ENCODE peak calls at places on chromosomes 1 and 21, in seven cellular contexts. S is epithelial cell of esophagus, C is GM12864, W is OCI-LY7, T is natural killer cell, B is WTC11, F is activated B cell treated with CpG ODN at 0.5 μM for 24 hours. V is an unnamed sample.

GRCh38 chr1:60949154-60949825 is 133.1 kb upstream of the NFIA start:
- DNase-seq in B (no peak), T (no peak), S (no peak), C (no peak), F (no peak), W (no peak), V (no peak)

GRCh38 chr1:3409737-3410434 is 44.6 kb upstream of the ARHGEF16 start:
- DNase-seq in F (no peak), S (peak; percentile 13), W (no peak), B (peak; percentile 51), T (no peak), C (no peak), V (no peak)

GRCh38 chr1:184351416-184351975 is 35.3 kb upstream of the C1orf21 start:
- DNase-seq in T (no peak), C (no peak), S (no peak), B (no peak), F (no peak), W (no peak), V (no peak)

GRCh38 chr1:156517746-156518145 is 17.2 kb upstream of the MEF2D start:
- DNase-seq in T (no peak), C (no peak), W (no peak), B (no peak), S (peak; percentile 69), F (no peak), V (no peak)

GRCh38 chr1:201655243-201655642 is 116.3 kb downstream of the NAV1 start:
- DNase-seq in B (peak; percentile 42), S (no peak), T (no peak), C (no peak), F (no peak), W (no peak), V (no peak)

GRCh38 chr1:153242160-153242559 is 17.3 kb upstream of the LORICRIN start:
- DNase-seq in C (no peak), S (no peak), W (no peak), B (no peak), F (no peak), T (no peak), V (no peak)

GRCh38 chr1:204842892-204843291 is 27.8 kb upstream of the NFASC start:
- DNase-seq in B (no peak), T (no peak), C (no peak), S (no peak), W (no peak), F (no peak), V (no peak)

GRCh38 chr21:39966786-39967185 is 99.5 kb downstream of the PCP4 start:
- DNase-seq in T (no peak), W (no peak), F (no peak), B (no peak), C (no peak), S (no peak), V (no peak)

GRCh38 chr1:35062518-35063196 is 16.5 kb upstream of the ZMYM1 start:
- DNase-seq in F (no peak), W (peak; percentile 4), C (no peak), B (no peak), S (no peak), T (no peak), V (no peak)

GRCh38 chr1:111453706-111454105 is 4.4 kb downstream of the ATP5PB start:
- DNase-seq in C (no peak), S (no peak), T (no peak), B (no peak), F (no peak), W (no peak), V (no peak)

GRCh38 chr21:38297193-38297592 is 40.4 kb downstream of the KCNJ15 start:
- DNase-seq in C (no peak), W (no peak), S (peak; percentile 73), F (no peak), B (no peak), T (no peak), V (no peak)

GRCh38 chr1:222794656-222795474 is 20.0 kb upstream of the DISP1 start:
- DNase-seq in T (no peak), W (no peak), S (peak; percentile 18), F (no peak), B (peak; percentile 22), C (no peak), V (no peak)

DNA sequence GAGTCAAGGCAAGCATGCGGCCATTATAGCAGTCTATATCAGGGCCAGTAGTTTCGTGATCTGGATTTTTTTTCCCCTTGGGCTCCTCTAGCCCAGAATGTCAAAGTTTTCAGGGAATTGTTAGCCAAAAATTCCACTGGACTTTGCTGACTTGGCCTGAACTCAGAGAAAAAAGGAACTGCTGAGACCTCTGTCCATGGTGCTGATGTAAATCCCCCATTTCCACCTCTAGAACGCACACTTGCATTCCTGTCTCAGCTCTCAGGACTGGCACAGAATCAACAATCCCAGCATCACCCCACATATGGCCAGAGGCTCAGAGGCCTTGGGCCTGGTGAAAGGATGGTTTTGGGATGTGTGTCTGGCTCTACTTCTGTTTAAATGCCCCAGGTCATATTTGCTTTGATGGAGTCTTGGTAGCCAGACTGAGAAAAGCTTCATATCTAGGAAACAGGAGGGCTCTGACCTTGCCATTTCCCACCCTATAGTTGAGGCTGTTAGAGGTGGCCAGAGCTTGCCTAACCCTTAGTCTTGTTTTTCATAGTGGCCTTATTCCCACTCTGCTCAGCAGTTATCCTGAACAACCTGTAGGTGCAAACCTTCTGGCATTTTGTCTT is 16.9 kb upstream of the EFCAB14 start:
- DNase-seq in T (no peak), B (peak; percentile 58), S (peak; percentile 72), F (no peak), W (peak; percentile 51), C (no peak), V (peak; percentile 37)
- TF ChIP-seq CTCF in T (no peak), B (no peak), S (peak; percentile 56), F (no peak), W (peak; percentile 63), C (peak; percentile 34), V (peak; percentile 42)

DNA sequence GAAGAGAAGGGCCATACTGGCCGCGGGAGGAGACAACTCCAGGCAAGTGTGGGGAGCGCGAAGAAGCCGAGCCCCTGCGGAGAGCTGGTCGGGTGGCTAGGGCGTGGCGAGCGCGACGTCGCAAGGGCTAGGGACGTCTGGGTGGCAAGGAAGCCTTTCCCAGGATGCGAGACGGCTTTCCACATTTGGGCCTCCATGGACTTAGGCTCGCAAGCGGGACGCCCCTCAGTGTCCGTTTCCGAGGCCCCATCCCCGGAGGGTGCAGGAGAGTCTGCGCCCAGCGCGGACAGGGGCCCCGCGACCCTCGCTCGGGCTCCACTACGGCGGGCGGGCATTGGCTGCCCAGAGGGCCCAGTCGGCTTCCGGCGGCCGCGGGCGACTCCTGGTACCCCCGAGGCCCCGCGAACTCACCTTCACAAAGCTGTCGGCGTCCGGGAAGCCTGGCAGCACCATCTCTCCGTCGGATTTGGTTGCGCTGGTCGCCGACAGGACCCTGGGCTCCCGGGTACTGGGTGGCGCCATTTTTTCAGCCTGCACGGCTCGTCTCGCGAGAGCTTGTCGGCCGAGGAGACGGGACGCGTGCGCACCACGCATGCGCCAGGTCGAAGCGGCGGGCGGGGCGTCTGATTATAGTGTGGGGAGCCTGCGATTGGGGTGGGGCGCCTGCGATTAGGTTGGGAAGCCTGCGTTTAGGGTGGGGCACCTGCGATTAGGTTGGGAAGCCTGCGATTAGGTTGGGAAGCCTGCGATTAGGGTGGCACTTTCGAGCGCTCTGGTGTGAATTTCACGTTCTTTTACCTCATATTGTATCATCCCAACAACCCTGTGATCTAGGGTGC is at the start of gene EXOSC10:
- DNase-seq in C (peak; percentile 57), F (peak; percentile 94), B (peak; percentile 96), S (peak; percentile 89), W (peak; percentile 94), T (peak; percentile 93), V (peak; percentile 99)
- TF ChIP-seq CTCF in C (no peak), F (no peak), B (no peak), S (no peak), W (no peak), T (no peak), V (no peak)

GRCh38 chr1:119452085-119452484 is 37.1 kb downstream of the HSD3B2 start:
- DNase-seq in W (no peak), T (no peak), S (no peak), C (no peak), B (no peak), F (no peak), V (no peak)

GRCh38 chr1:119447344-119447743 is 32.4 kb downstream of the HSD3B2 start:
- DNase-seq in F (no peak), S (no peak), T (no peak), C (no peak), W (no peak), B (no peak), V (no peak)

GRCh38 chr1:119448112-119448511 is 33.2 kb downstream of the HSD3B2 start:
- DNase-seq in B (peak; percentile 60), W (no peak), S (peak; percentile 25), T (no peak), C (no peak), F (no peak), V (no peak)

GRCh38 chr1:119451158-119451557 is 36.2 kb downstream of the HSD3B2 start:
- DNase-seq in C (no peak), T (no peak), B (no peak), S (no peak), W (no peak), F (no peak), V (no peak)

DNA sequence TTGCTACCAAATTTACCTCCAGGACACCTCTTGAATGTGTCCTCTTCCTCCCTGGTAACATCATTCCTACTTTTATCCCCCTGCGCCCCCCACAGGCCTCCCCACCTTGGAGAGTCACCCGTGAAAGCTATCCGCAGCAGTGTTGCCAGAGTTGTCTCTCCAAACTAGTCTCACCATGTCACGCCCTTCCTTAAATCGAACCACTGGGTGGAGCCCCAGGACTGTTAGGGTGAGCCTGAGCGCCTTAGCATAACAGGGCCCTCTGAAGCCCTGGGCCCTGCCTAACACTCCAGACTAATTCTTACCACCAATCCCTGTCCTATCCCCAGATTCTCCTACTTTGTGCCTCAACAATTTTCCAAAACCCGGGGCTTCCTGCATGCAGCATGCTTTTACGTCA is 35.0 kb downstream of the HSD3B2 start:
- DNase-seq in W (no peak), T (no peak), B (peak; percentile 71), S (peak; percentile 44), C (no peak), F (no peak), V (no peak)
- TF ChIP-seq CTCF in W (no peak), T (no peak), B (no peak), S (peak; percentile 35), C (peak; percentile 19), F (no peak), V (no peak)

GRCh38 chr1:4693316-4693715 is 38.9 kb downstream of the AJAP1 start:
- DNase-seq in T (no peak), S (no peak), W (no peak), B (no peak), C (no peak), F (no peak), V (no peak)

GRCh38 chr1:4696161-4696745 is 41.8 kb downstream of the AJAP1 start:
- DNase-seq in T (no peak), W (no peak), S (no peak), B (no peak), F (no peak), C (no peak), V (no peak)

GRCh38 chr1:4693891-4694290 is 39.5 kb downstream of the AJAP1 start:
- DNase-seq in W (no peak), F (no peak), C (no peak), B (no peak), S (no peak), T (no peak), V (no peak)

GRCh38 chr1:4695241-4695640 is 40.8 kb downstream of the AJAP1 start:
- DNase-seq in C (no peak), T (no peak), B (no peak), W (no peak), S (no peak), F (no peak), V (no peak)

DNA sequence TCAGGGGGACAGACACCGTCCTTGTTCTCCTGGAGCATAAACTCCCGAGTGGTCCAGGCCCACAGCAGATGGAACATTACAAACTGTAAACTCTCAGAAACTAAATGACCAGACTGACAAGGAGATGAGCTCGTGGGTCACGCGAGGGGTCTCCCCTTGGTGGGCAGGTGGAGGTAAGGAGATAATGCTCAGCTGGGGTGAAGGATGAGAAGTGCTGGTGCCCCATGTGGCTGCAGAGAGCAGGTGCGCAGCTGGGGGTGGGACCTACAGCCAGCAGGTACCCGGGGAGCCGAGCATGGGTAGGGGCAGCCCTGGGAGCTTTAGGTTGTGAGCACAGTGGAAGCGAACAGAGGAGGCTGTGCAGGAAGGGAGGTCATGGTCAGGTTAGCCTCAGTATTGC is 40.1 kb downstream of the AJAP1 start:
- DNase-seq in F (no peak), C (no peak), W (no peak), S (no peak), B (no peak), T (no peak), V (no peak)
- TF ChIP-seq CTCF in F (no peak), C (peak; percentile 20), W (peak; percentile 48), S (no peak), B (no peak), T (no peak), V (no peak)